ENCODE peak calls at places on chromosomes 2 and 18, in four cellular contexts. R, L, Q and S are unnamed samples.

GRCh38 chr2:190990132-190990531 is 23.8 kb downstream of the STAT1 start:
- DNase-seq in R (no peak), L (no peak), Q (no peak), S (no peak)

GRCh38 chr18:26482567-26482966 is 65.8 kb downstream of the KCTD1 start:
- DNase-seq in R (no peak), L (no peak), Q (no peak), S (peak)

GRCh38 chr18:36322408-36322728 is 24.9 kb downstream of the FHOD3 start:
- DNase-seq in R (no peak), L (no peak), Q (no peak), S (no peak)

GRCh38 chr2:168593713-168594112 is 137.6 kb downstream of the CERS6 start:
- DNase-seq in R (no peak), L (no peak), Q (no peak), S (no peak)

GRCh38 chr18:48157956-48158355 is 227.5 kb upstream of the SMAD2 start:
- DNase-seq in R (no peak), L (no peak), Q (no peak), S (no peak)

GRCh38 chr2:31515586-31515985 is 65.2 kb downstream of the SRD5A2 start:
- DNase-seq in R (no peak), L (no peak), Q (no peak), S (no peak)

GRCh38 chr2:128345436-128346165 is 26.9 kb upstream of the HS6ST1 start:
- DNase-seq in R (no peak), L (no peak), Q (no peak), S (no peak)

GRCh38 chr2:127410871-127411396 is 7.3 kb upstream of the PROC start:
- DNase-seq in R (no peak), L (no peak), Q (no peak), S (peak)

GRCh38 chr18:49149011-49149410 is 198.2 kb upstream of the SMAD7 start:
- DNase-seq in R (no peak), L (no peak), Q (no peak), S (no peak)

GRCh38 chr2:69086466-69086865 is 73.5 kb downstream of the ANTXR1 start:
- DNase-seq in R (no peak), L (no peak), Q (no peak), S (peak)

GRCh38 chr2:21820271-21820670 is 696.5 kb downstream of the TDRD15 start:
- DNase-seq in R (no peak), L (no peak), Q (no peak), S (no peak)

GRCh38 chr2:171260471-171261424 is 100.1 kb upstream of the TLK1 start:
- DNase-seq in R (no peak), L (no peak), Q (peak), S (no peak)

GRCh38 chr2:132669854-132670103 is 226 bp downstream of the LYPD1 start:
- DNase-seq in R (no peak), L (no peak), Q (no peak), S (no peak)

GRCh38 chr2:199985625-199986207 is 30.3 kb downstream of the MAIP1 start:
- DNase-seq in R (no peak), L (no peak), Q (peak), S (peak)

GRCh38 chr18:22342625-22343024 is 75.1 kb downstream of the CTAGE1 start:
- DNase-seq in R (no peak), L (no peak), Q (no peak), S (peak)

GRCh38 chr2:236549165-236549564 is 20.5 kb upstream of the ACKR3 start:
- DNase-seq in R (no peak), L (no peak), Q (no peak), S (no peak)

GRCh38 chr18:74290831-74291770 is 662 bp downstream of the CYB5A start:
- DNase-seq in R (no peak), L (no peak), Q (no peak), S (no peak)